ENCODE peak calls at places on chromosomes 7 and 10, in ten cellular contexts. V is tibial artery; Y is occipital lobe; Q is progenitor cell of endocrine pancreas; X is activated naive CD8-positive, alpha-beta T cell treated with anti-CD3 and anti-CD28 coated beads for 36 hours; R is AG09309; Z is NCI-H1105 treated with DMSO at 0.1 percent for 48 hours; T is SK-N-SH; L is 8988T; S is T-helper 9 cell. J is an unnamed sample.
A peak's percentile ranks its signal among the peaks of the same experiment; 100 is the strongest.

GRCh38 chr7:70355591-70356323 is 757.5 kb downstream of the AUTS2 start:
- DNase-seq in Z (no peak), S (no peak), Y (no peak), L (no peak), V (no peak), T (no peak), Q (no peak), R (no peak), X (no peak), J (no peak)

GRCh38 chr7:4747746-4748145 is 27.7 kb upstream of the AP5Z1 start:
- DNase-seq in S (no peak), Y (no peak), X (no peak), T (no peak), Z (no peak), Q (no peak), R (no peak), V (no peak), L (no peak), J (no peak)

GRCh38 chr10:21518629-21519321 is 6.7 kb downstream of the SKIDA1 start:
- DNase-seq in S (no peak), X (no peak), Z (peak; percentile 30), T (no peak), L (no peak), R (no peak), Y (no peak), Q (no peak), V (no peak), J (no peak)

GRCh38 chr10:72322280-72323058 is 32.2 kb downstream of the DNAJB12 start:
- DNase-seq in X (peak; percentile 63), Q (no peak), S (peak; percentile 55), V (no peak), Z (no peak), R (no peak), Y (no peak), L (no peak), T (no peak), J (peak; percentile 45)

GRCh38 chr7:155408657-155409586 is 49.0 kb upstream of the EN2 start:
- DNase-seq in L (no peak), Q (no peak), X (no peak), Y (no peak), V (no peak), Z (no peak), S (no peak), R (no peak), T (no peak), J (no peak)

GRCh38 chr7:130151591-130152269 is 53.5 kb downstream of the TMEM209 start:
- DNase-seq in L (no peak), V (no peak), R (peak; percentile 50), Z (no peak), T (no peak), Y (no peak), Q (no peak), S (peak; percentile 29), X (no peak), J (no peak)

GRCh38 chr7:12719141-12719919 is 31.9 kb downstream of the ARL4A start:
- DNase-seq in Q (no peak), Z (no peak), S (no peak), Y (no peak), X (no peak), T (no peak), V (no peak), L (no peak), R (peak; percentile 60), J (no peak)

GRCh38 chr7:107078517-107078966 is 34.0 kb downstream of the PRKAR2B start:
- DNase-seq in V (no peak), Z (peak; percentile 61), T (peak; percentile 53), S (no peak), X (no peak), R (no peak), Y (no peak), Q (no peak), L (no peak), J (no peak)

GRCh38 chr7:91557789-91558396 is 293.7 kb downstream of the FZD1 start:
- DNase-seq in V (no peak), Z (no peak), R (peak; percentile 95), X (no peak), S (no peak), Q (no peak), Y (no peak), T (no peak), L (peak; percentile 11), J (no peak)

GRCh38 chr10:78290131-78290750 is 256.6 kb downstream of the RPS24 start:
- DNase-seq in S (no peak), Z (no peak), L (no peak), X (no peak), V (no peak), Y (no peak), Q (no peak), R (no peak), T (no peak), J (no peak)

GRCh38 chr7:28296571-28297483 is 115.5 kb upstream of the CREB5 start:
- DNase-seq in Z (peak; percentile 42), R (no peak), Q (no peak), V (no peak), X (peak; percentile 32), L (no peak), Y (no peak), S (no peak), T (no peak), J (peak; percentile 25)

GRCh38 chr7:134991469-134992339 is 5.4 kb downstream of the AGBL3 start:
- DNase-seq in X (no peak), V (no peak), L (no peak), S (no peak), Y (no peak), T (no peak), Q (no peak), R (no peak), Z (no peak), J (no peak)

J was measured in T-helper 1 cell.